ENCODE peak calls at places on chromosomes 11 and 22, in seven cellular contexts. Q is NCI-H2171 treated with DMSO at 0.1 percent for 48 hours, A is NCI-H2081, O is HFF-Myc, E is non-pigmented ciliary epithelial cell, D is GM23338, S is NCI-H1436. Y is an unnamed sample.

GRCh38 chr11:129324533-129325175 is 51.0 kb upstream of the BARX2 start:
- DNase-seq in A (no peak), E (no peak), D (no peak), O (no peak), Q (peak), S (no peak), Y (no peak)

GRCh38 chr22:39208013-39208680 is 36.6 kb downstream of the PDGFB start:
- DNase-seq in Q (no peak), E (no peak), S (no peak), D (no peak), O (no peak), A (no peak), Y (no peak)

GRCh38 chr11:6353367-6353987 is 33.2 kb upstream of the CAVIN3 start:
- DNase-seq in S (peak), Q (peak), D (peak), O (no peak), A (peak), E (peak), Y (peak)

GRCh38 chr11:62108017-62108750 is 15.6 kb upstream of the INCENP start:
- DNase-seq in D (peak), O (peak), E (no peak), A (peak), S (peak), Q (peak), Y (peak)

GRCh38 chr22:36741204-36741793 is 34.6 kb downstream of the IFT27 start:
- DNase-seq in A (no peak), S (peak), D (peak), E (no peak), O (no peak), Q (peak), Y (no peak)

GRCh38 chr11:74019860-74020259 is 11.0 kb upstream of the UCP3 start:
- DNase-seq in A (no peak), D (no peak), O (no peak), E (no peak), S (no peak), Q (no peak), Y (no peak)

GRCh38 chr22:31944700-31945477 is 554 bp downstream of the YWHAH start:
- DNase-seq in D (peak), O (no peak), S (no peak), Q (no peak), E (no peak), A (no peak), Y (no peak)

GRCh38 chr11:123111465-123111864 is 49.5 kb upstream of the HSPA8 start:
- DNase-seq in S (peak), D (peak), Q (peak), E (no peak), O (no peak), A (peak), Y (peak)

GRCh38 chr11:75760710-75761493 is 7.7 kb upstream of the DGAT2 start:
- DNase-seq in O (no peak), S (no peak), E (peak), A (no peak), D (no peak), Q (no peak), Y (no peak)

GRCh38 chr11:61577383-61578118 is 3.3 kb downstream of the SYT7 start:
- DNase-seq in O (no peak), S (no peak), D (peak), E (no peak), A (no peak), Q (no peak), Y (no peak)

GRCh38 chr11:46594785-46595184 is 962 bp upstream of the AMBRA1 start:
- DNase-seq in A (no peak), S (no peak), D (no peak), O (no peak), E (no peak), Q (no peak), Y (no peak)

GRCh38 chr11:65278351-65278750 is 16.6 kb downstream of the POLA2 start:
- DNase-seq in Q (no peak), E (no peak), O (no peak), D (peak), S (no peak), A (no peak), Y (no peak)

GRCh38 chr22:47304854-47305253 is 542.4 kb downstream of the TBC1D22A start:
- DNase-seq in E (no peak), D (no peak), Q (no peak), O (no peak), A (no peak), S (no peak), Y (no peak)

GRCh38 chr22:19109198-19110063 is 12.8 kb downstream of the DGCR2 start:
- DNase-seq in O (no peak), S (no peak), A (no peak), E (no peak), Q (no peak), D (no peak), Y (no peak)

GRCh38 chr11:95512682-95513081 is 276.9 kb downstream of the FAM76B start:
- DNase-seq in S (no peak), Q (no peak), D (no peak), O (no peak), E (no peak), A (no peak), Y (peak)

GRCh38 chr11:70763606-70764005 is 365.3 kb downstream of the CTTN start:
- DNase-seq in D (no peak), O (peak), E (no peak), Q (no peak), A (no peak), S (no peak), Y (no peak)

GRCh38 chr11:2200957-2201519 is 29.4 kb upstream of the TH start:
- DNase-seq in D (no peak), A (no peak), S (no peak), O (no peak), E (no peak), Q (no peak), Y (no peak)

GRCh38 chr11:46850829-46851380 is 4.8 kb upstream of the CKAP5 start:
- DNase-seq in O (no peak), E (no peak), Q (no peak), S (no peak), D (peak), A (no peak), Y (no peak)

GRCh38 chr11:93020248-93021088 is 51.0 kb downstream of the MTNR1B start:
- DNase-seq in S (peak), A (no peak), Q (peak), E (peak), O (peak), D (no peak), Y (peak)

GRCh38 chr22:32499666-32500065 is 25.1 kb downstream of the FBXO7 start:
- DNase-seq in E (no peak), O (no peak), Q (no peak), D (no peak), S (no peak), A (no peak), Y (no peak)

GRCh38 chr11:59426361-59427067 is at the start of gene OR5A2:
- DNase-seq in D (peak), O (no peak), Q (no peak), E (no peak), S (no peak), A (no peak), Y (peak)

GRCh38 chr11:92298238-92298565 is 73.6 kb downstream of the FAT3 start:
- DNase-seq in Q (no peak), O (no peak), A (no peak), D (no peak), S (no peak), E (no peak), Y (no peak)

GRCh38 chr11:8773125-8773524 is 90.5 kb downstream of the RPL27A start:
- DNase-seq in E (no peak), S (no peak), D (no peak), O (no peak), Q (no peak), A (no peak), Y (no peak)

GRCh38 chr11:1751521-1751921 is 1.1 kb upstream of the IFITM10 start:
- DNase-seq in S (no peak), E (no peak), O (no peak), A (no peak), D (no peak), Q (no peak), Y (no peak)

GRCh38 chr11:26583550-26583949 is 11.5 kb upstream of the MUC15 start:
- DNase-seq in E (no peak), A (no peak), Q (no peak), D (no peak), O (no peak), S (no peak), Y (peak)

GRCh38 chr11:119222308-119222707 is 16.2 kb downstream of the CBL start:
- DNase-seq in Q (peak), D (no peak), A (peak), S (peak), E (no peak), O (peak), Y (peak)